ENCODE peak calls at places on chromosome 15, in nine cellular contexts. One of them, this sample, is unnamed.

GRCh38 chr15:75058127-75058905 is 34.9 kb downstream of the PPCDC start:
- DNase-seq in neural progenitor cell: no peak
- DNase-seq in OCI-LY7: no peak
- DNase-seq in upper lobe of right lung: no peak
- DNase-seq in pancreas: no peak
- DNase-seq in spleen: no peak
- DNase-seq in CD8-positive, alpha-beta memory T cell: no peak
- DNase-seq in sigmoid colon: no peak
- DNase-seq in vagina: peak
- DNase-seq in this sample: no peak

GRCh38 chr15:90320885-90321278 is 31.2 kb upstream of the ZNF774 start:
- DNase-seq in pancreas: no peak
- DNase-seq in CD8-positive, alpha-beta memory T cell: no peak
- DNase-seq in vagina: no peak
- DNase-seq in OCI-LY7: no peak
- DNase-seq in neural progenitor cell: no peak
- DNase-seq in upper lobe of right lung: no peak
- DNase-seq in spleen: no peak
- DNase-seq in sigmoid colon: no peak
- DNase-seq in this sample: no peak

GRCh38 chr15:78599189-78599588 is 21.6 kb downstream of the CHRNA3 start:
- DNase-seq in pancreas: no peak
- DNase-seq in sigmoid colon: no peak
- DNase-seq in OCI-LY7: no peak
- DNase-seq in spleen: no peak
- DNase-seq in vagina: no peak
- DNase-seq in upper lobe of right lung: no peak
- DNase-seq in neural progenitor cell: no peak
- DNase-seq in CD8-positive, alpha-beta memory T cell: no peak
- DNase-seq in this sample: no peak

GRCh38 chr15:35603298-35603697 is 57.3 kb upstream of the DPH6 start:
- DNase-seq in pancreas: no peak
- DNase-seq in sigmoid colon: no peak
- DNase-seq in upper lobe of right lung: no peak
- DNase-seq in OCI-LY7: no peak
- DNase-seq in CD8-positive, alpha-beta memory T cell: no peak
- DNase-seq in neural progenitor cell: no peak
- DNase-seq in spleen: no peak
- DNase-seq in vagina: no peak
- DNase-seq in this sample: no peak

GRCh38 chr15:75081150-75081549 is 57.8 kb downstream of the PPCDC start:
- DNase-seq in upper lobe of right lung: no peak
- DNase-seq in sigmoid colon: peak
- DNase-seq in vagina: no peak
- DNase-seq in spleen: no peak
- DNase-seq in neural progenitor cell: no peak
- DNase-seq in OCI-LY7: no peak
- DNase-seq in CD8-positive, alpha-beta memory T cell: no peak
- DNase-seq in pancreas: no peak
- DNase-seq in this sample: no peak

GRCh38 chr15:80940851-80941250 is 48.8 kb downstream of the MESD start:
- DNase-seq in upper lobe of right lung: no peak
- DNase-seq in CD8-positive, alpha-beta memory T cell: no peak
- DNase-seq in pancreas: no peak
- DNase-seq in neural progenitor cell: no peak
- DNase-seq in spleen: no peak
- DNase-seq in vagina: no peak
- DNase-seq in OCI-LY7: no peak
- DNase-seq in sigmoid colon: no peak
- DNase-seq in this sample: no peak

GRCh38 chr15:63358296-63359029 is 23.2 kb downstream of the CA12 start:
- DNase-seq in upper lobe of right lung: no peak
- DNase-seq in sigmoid colon: peak
- DNase-seq in CD8-positive, alpha-beta memory T cell: no peak
- DNase-seq in OCI-LY7: no peak
- DNase-seq in pancreas: no peak
- DNase-seq in spleen: no peak
- DNase-seq in vagina: no peak
- DNase-seq in neural progenitor cell: no peak
- DNase-seq in this sample: no peak

GRCh38 chr15:39156166-39156565 is 424.7 kb upstream of the THBS1 start:
- DNase-seq in CD8-positive, alpha-beta memory T cell: no peak
- DNase-seq in spleen: no peak
- DNase-seq in vagina: no peak
- DNase-seq in pancreas: no peak
- DNase-seq in neural progenitor cell: no peak
- DNase-seq in sigmoid colon: no peak
- DNase-seq in OCI-LY7: no peak
- DNase-seq in upper lobe of right lung: no peak
- DNase-seq in this sample: no peak

GRCh38 chr15:44636976-44637375 is 26.5 kb downstream of the SPG11 start:
- DNase-seq in vagina: no peak
- DNase-seq in pancreas: no peak
- DNase-seq in CD8-positive, alpha-beta memory T cell: no peak
- DNase-seq in sigmoid colon: no peak
- DNase-seq in upper lobe of right lung: no peak
- DNase-seq in spleen: no peak
- DNase-seq in neural progenitor cell: no peak
- DNase-seq in OCI-LY7: no peak
- DNase-seq in this sample: no peak

GRCh38 chr15:96264351-96264798 is 66.1 kb upstream of the NR2F2 start:
- DNase-seq in neural progenitor cell: no peak
- DNase-seq in OCI-LY7: no peak
- DNase-seq in spleen: no peak
- DNase-seq in upper lobe of right lung: no peak
- DNase-seq in sigmoid colon: no peak
- DNase-seq in pancreas: no peak
- DNase-seq in CD8-positive, alpha-beta memory T cell: no peak
- DNase-seq in vagina: no peak
- DNase-seq in this sample: no peak

GRCh38 chr15:62549345-62549970 is 384.4 kb upstream of the C2CD4B start:
- DNase-seq in CD8-positive, alpha-beta memory T cell: no peak
- DNase-seq in neural progenitor cell: peak
- DNase-seq in upper lobe of right lung: no peak
- DNase-seq in vagina: no peak
- DNase-seq in pancreas: no peak
- DNase-seq in spleen: no peak
- DNase-seq in OCI-LY7: peak
- DNase-seq in sigmoid colon: no peak
- DNase-seq in this sample: no peak

GRCh38 chr15:71117906-71118305 is 2.6 kb downstream of the THSD4 start:
- DNase-seq in upper lobe of right lung: no peak
- DNase-seq in vagina: no peak
- DNase-seq in pancreas: no peak
- DNase-seq in OCI-LY7: no peak
- DNase-seq in spleen: no peak
- DNase-seq in sigmoid colon: no peak
- DNase-seq in neural progenitor cell: no peak
- DNase-seq in CD8-positive, alpha-beta memory T cell: no peak
- DNase-seq in this sample: no peak

GRCh38 chr15:98889930-98890695 is 117.5 kb downstream of the PGPEP1L start:
- DNase-seq in OCI-LY7: no peak
- DNase-seq in vagina: no peak
- DNase-seq in upper lobe of right lung: no peak
- DNase-seq in CD8-positive, alpha-beta memory T cell: no peak
- DNase-seq in spleen: no peak
- DNase-seq in pancreas: no peak
- DNase-seq in sigmoid colon: no peak
- DNase-seq in neural progenitor cell: no peak
- DNase-seq in this sample: no peak

GRCh38 chr15:58136731-58137130 is 1.4 kb upstream of the AQP9 start:
- DNase-seq in neural progenitor cell: no peak
- DNase-seq in upper lobe of right lung: no peak
- DNase-seq in vagina: no peak
- DNase-seq in sigmoid colon: no peak
- DNase-seq in OCI-LY7: no peak
- DNase-seq in CD8-positive, alpha-beta memory T cell: no peak
- DNase-seq in pancreas: no peak
- DNase-seq in spleen: no peak
- DNase-seq in this sample: no peak

GRCh38 chr15:94164202-94164807 is 67.1 kb upstream of the MCTP2 start:
- DNase-seq in spleen: no peak
- DNase-seq in vagina: no peak
- DNase-seq in neural progenitor cell: peak
- DNase-seq in upper lobe of right lung: no peak
- DNase-seq in OCI-LY7: peak
- DNase-seq in sigmoid colon: no peak
- DNase-seq in CD8-positive, alpha-beta memory T cell: peak
- DNase-seq in pancreas: no peak
- DNase-seq in this sample: peak

GRCh38 chr15:42065008-42065407 is 29.4 kb downstream of the PLA2G4D start:
- DNase-seq in vagina: peak
- DNase-seq in neural progenitor cell: no peak
- DNase-seq in pancreas: no peak
- DNase-seq in CD8-positive, alpha-beta memory T cell: no peak
- DNase-seq in spleen: no peak
- DNase-seq in OCI-LY7: peak
- DNase-seq in sigmoid colon: no peak
- DNase-seq in upper lobe of right lung: no peak
- DNase-seq in this sample: no peak

GRCh38 chr15:71301958-71302621 is 186.8 kb downstream of the THSD4 start:
- DNase-seq in neural progenitor cell: no peak
- DNase-seq in sigmoid colon: no peak
- DNase-seq in upper lobe of right lung: no peak
- DNase-seq in OCI-LY7: no peak
- DNase-seq in spleen: no peak
- DNase-seq in CD8-positive, alpha-beta memory T cell: no peak
- DNase-seq in vagina: no peak
- DNase-seq in pancreas: no peak
- DNase-seq in this sample: no peak

GRCh38 chr15:59355730-59356129 is 16.9 kb downstream of the MYO1E start:
- DNase-seq in sigmoid colon: no peak
- DNase-seq in vagina: no peak
- DNase-seq in CD8-positive, alpha-beta memory T cell: no peak
- DNase-seq in neural progenitor cell: no peak
- DNase-seq in OCI-LY7: no peak
- DNase-seq in spleen: no peak
- DNase-seq in upper lobe of right lung: no peak
- DNase-seq in pancreas: no peak
- DNase-seq in this sample: no peak
- H3K27ac ChIP-seq in sigmoid colon: no peak
- H3K27ac ChIP-seq in vagina: no peak
- H3K27ac ChIP-seq in CD8-positive, alpha-beta memory T cell: no peak
- H3K27ac ChIP-seq in neural progenitor cell: no peak
- H3K27ac ChIP-seq in OCI-LY7: no peak
- H3K27ac ChIP-seq in spleen: no peak
- H3K27ac ChIP-seq in upper lobe of right lung: no peak
- H3K27ac ChIP-seq in pancreas: no peak
- H3K27ac ChIP-seq in this sample: no peak

GRCh38 chr15:37014137-37014536 is 86.2 kb downstream of the MEIS2 start:
- DNase-seq in CD8-positive, alpha-beta memory T cell: no peak
- DNase-seq in neural progenitor cell: no peak
- DNase-seq in spleen: no peak
- DNase-seq in sigmoid colon: no peak
- DNase-seq in vagina: no peak
- DNase-seq in upper lobe of right lung: no peak
- DNase-seq in OCI-LY7: no peak
- DNase-seq in pancreas: no peak
- DNase-seq in this sample: no peak
- H3K4me3 ChIP-seq in CD8-positive, alpha-beta memory T cell: no peak
- H3K4me3 ChIP-seq in neural progenitor cell: no peak
- H3K4me3 ChIP-seq in spleen: no peak
- H3K4me3 ChIP-seq in sigmoid colon: no peak
- H3K4me3 ChIP-seq in vagina: no peak
- H3K4me3 ChIP-seq in upper lobe of right lung: no peak
- H3K4me3 ChIP-seq in OCI-LY7: no peak
- H3K4me3 ChIP-seq in pancreas: no peak
- H3K4me3 ChIP-seq in this sample: no peak

GRCh38 chr15:49044761-49045571 is 1.3 kb downstream of the SECISBP2L start:
- DNase-seq in OCI-LY7: peak
- DNase-seq in sigmoid colon: no peak
- DNase-seq in neural progenitor cell: no peak
- DNase-seq in vagina: no peak
- DNase-seq in CD8-positive, alpha-beta memory T cell: no peak
- DNase-seq in pancreas: no peak
- DNase-seq in upper lobe of right lung: no peak
- DNase-seq in spleen: no peak
- DNase-seq in this sample: no peak
- H3K27ac ChIP-seq in OCI-LY7: peak
- H3K27ac ChIP-seq in sigmoid colon: peak
- H3K27ac ChIP-seq in neural progenitor cell: no peak
- H3K27ac ChIP-seq in vagina: peak
- H3K27ac ChIP-seq in CD8-positive, alpha-beta memory T cell: peak
- H3K27ac ChIP-seq in pancreas: peak
- H3K27ac ChIP-seq in upper lobe of right lung: peak
- H3K27ac ChIP-seq in spleen: peak
- H3K27ac ChIP-seq in this sample: no peak

GRCh38 chr15:101137312-101137940 is 114.4 kb downstream of the CHSY1 start:
- DNase-seq in vagina: no peak
- DNase-seq in spleen: peak
- DNase-seq in sigmoid colon: no peak
- DNase-seq in upper lobe of right lung: no peak
- DNase-seq in OCI-LY7: no peak
- DNase-seq in neural progenitor cell: no peak
- DNase-seq in CD8-positive, alpha-beta memory T cell: no peak
- DNase-seq in pancreas: no peak
- DNase-seq in this sample: no peak

GRCh38 chr15:101134780-101135179 is 117.1 kb downstream of the CHSY1 start:
- DNase-seq in CD8-positive, alpha-beta memory T cell: no peak
- DNase-seq in spleen: no peak
- DNase-seq in neural progenitor cell: no peak
- DNase-seq in OCI-LY7: no peak
- DNase-seq in pancreas: no peak
- DNase-seq in upper lobe of right lung: no peak
- DNase-seq in vagina: no peak
- DNase-seq in sigmoid colon: no peak
- DNase-seq in this sample: no peak

GRCh38 chr15:101133751-101134261 is 118.0 kb downstream of the CHSY1 start:
- DNase-seq in OCI-LY7: no peak
- DNase-seq in spleen: peak
- DNase-seq in upper lobe of right lung: no peak
- DNase-seq in pancreas: no peak
- DNase-seq in neural progenitor cell: no peak
- DNase-seq in vagina: no peak
- DNase-seq in sigmoid colon: no peak
- DNase-seq in CD8-positive, alpha-beta memory T cell: no peak
- DNase-seq in this sample: no peak

GRCh38 chr15:101136381-101137268 is 115.2 kb downstream of the CHSY1 start:
- DNase-seq in upper lobe of right lung: no peak
- DNase-seq in OCI-LY7: no peak
- DNase-seq in neural progenitor cell: no peak
- DNase-seq in CD8-positive, alpha-beta memory T cell: no peak
- DNase-seq in pancreas: no peak
- DNase-seq in vagina: no peak
- DNase-seq in spleen: peak
- DNase-seq in sigmoid colon: no peak
- DNase-seq in this sample: no peak

DNA sequence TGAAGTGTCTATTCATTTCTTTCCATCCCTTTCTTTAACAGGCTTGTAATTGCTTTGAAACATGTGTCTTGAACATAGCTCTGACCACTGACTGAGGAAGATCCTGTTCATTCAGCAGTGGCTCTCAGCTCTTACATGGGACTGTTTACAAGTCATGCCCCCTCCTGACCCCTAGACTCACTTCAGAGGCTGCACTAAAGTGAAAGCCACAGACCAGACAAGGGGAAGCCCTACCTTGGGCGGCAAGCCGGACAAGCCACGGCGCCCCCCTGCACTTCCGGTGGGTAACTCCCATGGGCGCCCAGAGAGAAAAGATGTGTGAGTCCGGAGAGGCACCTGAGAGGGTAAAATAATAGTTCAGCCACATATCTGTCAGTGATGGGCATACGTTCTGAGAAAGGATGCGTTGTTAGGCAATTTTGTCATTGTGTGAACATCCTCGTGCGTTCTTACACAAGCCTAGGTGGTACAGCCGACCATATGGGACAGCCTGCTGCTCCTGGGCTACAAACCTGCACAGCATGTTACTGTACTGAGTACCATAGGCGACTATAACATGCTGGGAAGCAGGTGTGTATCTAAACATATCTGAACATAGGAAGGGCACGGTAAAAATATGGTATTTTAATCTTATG is 116.2 kb downstream of the CHSY1 start:
- DNase-seq in vagina: no peak
- DNase-seq in neural progenitor cell: no peak
- DNase-seq in pancreas: no peak
- DNase-seq in spleen: peak
- DNase-seq in upper lobe of right lung: no peak
- DNase-seq in OCI-LY7: peak
- DNase-seq in sigmoid colon: no peak
- DNase-seq in CD8-positive, alpha-beta memory T cell: no peak
- DNase-seq in this sample: no peak
- H3K4me3 ChIP-seq in vagina: no peak
- H3K4me3 ChIP-seq in neural progenitor cell: no peak
- H3K4me3 ChIP-seq in pancreas: no peak
- H3K4me3 ChIP-seq in spleen: no peak
- H3K4me3 ChIP-seq in upper lobe of right lung: no peak
- H3K4me3 ChIP-seq in OCI-LY7: no peak
- H3K4me3 ChIP-seq in sigmoid colon: no peak
- H3K4me3 ChIP-seq in CD8-positive, alpha-beta memory T cell: no peak
- H3K4me3 ChIP-seq in this sample: no peak

This sample was measured in effector memory CD4-positive, alpha-beta T cell.